ENCODE peak calls at places on chromosomes 2 and 18, in six cellular contexts. B, R, M, L, N and A are unnamed samples.

GRCh38 chr2:206062724-206063123 is 23.2 kb downstream of the INO80D start:
- DNase-seq in M (no peak), R (no peak), N (no peak), B (no peak), L (no peak), A (no peak)

GRCh38 chr2:15661295-15661569 is 69.6 kb downstream of the DDX1 start:
- DNase-seq in M (no peak), R (no peak), L (no peak), N (no peak), B (no peak), A (no peak)

GRCh38 chr2:31140151-31140550 is 1.9 kb upstream of the GALNT14 start:
- DNase-seq in L (no peak), B (no peak), R (no peak), M (no peak), N (no peak), A (no peak)

GRCh38 chr2:230408244-230408842 is 7.7 kb upstream of the SP100 start:
- DNase-seq in B (no peak), N (no peak), M (no peak), L (no peak), R (no peak), A (no peak)

GRCh38 chr2:111676423-111676822 is 207.6 kb downstream of the ANAPC1 start:
- DNase-seq in M (no peak), R (no peak), L (no peak), B (no peak), N (no peak), A (no peak)

GRCh38 chr2:192035731-192036442 is 158.8 kb downstream of the TMEFF2 start:
- DNase-seq in M (no peak), B (no peak), L (no peak), R (no peak), N (no peak), A (no peak)

GRCh38 chr2:24382363-24383021 is 22.2 kb upstream of the ITSN2 start:
- DNase-seq in N (peak), M (no peak), R (no peak), L (no peak), B (peak), A (peak)

GRCh38 chr18:2497797-2498196 is 73.5 kb downstream of the METTL4 start:
- DNase-seq in R (no peak), B (no peak), M (no peak), L (no peak), N (no peak), A (no peak)

GRCh38 chr2:1591461-1591770 is 152.9 kb downstream of the PXDN start:
- DNase-seq in L (no peak), R (no peak), N (no peak), M (no peak), B (no peak), A (no peak)

DNA sequence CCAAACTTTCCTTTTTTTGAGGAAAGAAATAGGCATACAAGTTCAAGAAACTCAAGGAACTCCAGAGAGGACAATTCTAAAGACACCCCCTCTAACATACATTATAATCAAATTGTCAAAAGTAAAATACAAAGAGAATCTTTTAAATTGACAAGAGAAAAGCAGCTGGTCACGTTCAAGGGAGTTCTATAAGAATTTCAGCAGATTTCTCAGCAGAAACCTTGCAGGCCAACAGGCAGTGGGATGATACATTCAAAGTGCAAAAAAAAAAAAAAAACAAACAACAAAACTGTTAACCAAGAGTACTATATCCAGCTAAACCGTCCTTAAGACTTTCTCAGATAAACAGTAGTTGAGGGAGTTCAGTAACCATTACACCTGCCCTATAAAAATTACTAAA is 33.9 kb downstream of the CCDC138 start:
- DNase-seq in N (no peak), L (no peak), R (no peak), M (no peak), B (no peak), A (no peak)
- TF ChIP-seq GABPA in N (no peak), L (no peak), R (no peak), M (no peak), B (no peak), A (no peak)

GRCh38 chr2:108240966-108241365 is 1.2 kb downstream of the SULT1C3 start:
- DNase-seq in B (no peak), L (no peak), N (no peak), R (no peak), M (no peak), A (no peak)
- TF ChIP-seq GABPA in B (no peak), L (no peak), N (no peak), R (no peak), M (no peak), A (no peak)

GRCh38 chr2:69385443-69386151 is 1.4 kb downstream of the GFPT1 start:
- DNase-seq in B (no peak), M (no peak), R (no peak), L (no peak), N (no peak), A (no peak)
- TF ChIP-seq GABPA in B (no peak), M (no peak), R (no peak), L (no peak), N (peak), A (no peak)

DNA sequence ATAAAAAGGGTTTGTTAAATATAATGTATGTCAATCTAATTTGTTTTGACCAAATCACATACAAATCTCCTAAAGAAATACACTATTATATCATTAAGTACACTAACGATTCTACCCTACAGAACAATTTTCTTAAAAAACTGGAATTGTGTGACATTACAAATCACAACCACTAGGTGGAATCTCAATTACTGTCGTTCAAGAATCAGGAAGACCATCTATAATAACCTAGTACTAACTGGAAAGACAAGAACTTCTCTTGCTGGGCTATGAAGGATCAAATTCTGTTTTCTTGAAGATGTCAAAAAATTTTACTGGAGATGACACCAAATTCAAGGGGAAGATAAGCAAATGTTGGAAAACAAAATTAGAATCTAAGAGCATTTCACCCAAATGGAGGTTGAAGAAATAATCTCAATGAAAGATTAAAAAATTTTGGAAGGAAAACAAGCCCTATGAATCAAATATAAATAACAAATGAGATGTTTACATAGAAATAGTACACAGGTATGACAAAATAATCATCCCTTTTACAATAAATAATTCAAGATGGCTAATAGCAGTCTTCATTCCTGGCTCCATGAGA is 110.9 kb downstream of the STK39 start:
- DNase-seq in B (no peak), M (no peak), R (peak), L (no peak), N (peak), A (no peak)
- TF ChIP-seq GABPA in B (no peak), M (no peak), R (no peak), L (no peak), N (no peak), A (no peak)